ENCODE peak calls at places on chromosomes 12 and 14, in nine cellular contexts. X is memory B cell, T is mesothelial cell of epicardium, D is amniotic stem cell, J is HAP-1, Z is smooth muscle cell of the brain vasculature, F is HTR-8/SVneo, I is neural progenitor cell, K is fibroblast of mammary gland. O is an unnamed sample.
A peak's percentile ranks its signal among the peaks of the same experiment; 100 is the strongest.

GRCh38 chr14:96574633-96575191 is 72.5 kb downstream of the PAPOLA start:
- DNase-seq in X (no peak), T (no peak), D (no peak), J (no peak), Z (no peak), F (no peak), I (no peak), K (peak; percentile 91), O (no peak)

GRCh38 chr14:89681086-89682018 is 264.3 kb upstream of the FOXN3 start:
- DNase-seq in X (no peak), T (no peak), D (no peak), J (no peak), Z (no peak), F (no peak), I (no peak), K (no peak), O (no peak)

GRCh38 chr14:54356172-54356571 is 40.6 kb upstream of the CDKN3 start:
- DNase-seq in X (no peak), T (no peak), D (no peak), J (no peak), Z (no peak), F (peak; percentile 89), I (no peak), K (peak; percentile 65), O (no peak)

GRCh38 chr14:63663428-63664142 is 21.9 kb upstream of the WDR89 start:
- DNase-seq in X (no peak), T (no peak), D (no peak), J (no peak), Z (no peak), F (no peak), I (no peak), K (peak; percentile 10), O (no peak)

GRCh38 chr14:91300283-91300841 is 55.9 kb upstream of the GPR68 start:
- DNase-seq in X (no peak), T (no peak), D (no peak), J (no peak), Z (no peak), F (no peak), I (no peak), K (no peak), O (no peak)

GRCh38 chr14:39080886-39081285 is 22.1 kb downstream of the SEC23A start:
- DNase-seq in X (no peak), T (no peak), D (no peak), J (no peak), Z (no peak), F (no peak), I (no peak), K (no peak), O (no peak)

GRCh38 chr14:71668186-71668912 is 263.9 kb upstream of the RGS6 start:
- DNase-seq in X (no peak), T (no peak), D (no peak), J (no peak), Z (no peak), F (no peak), I (no peak), K (no peak), O (no peak)

GRCh38 chr12:15527201-15527782 is 205.0 kb downstream of the PTPRO start:
- DNase-seq in X (no peak), T (no peak), D (no peak), J (no peak), Z (no peak), F (no peak), I (peak; percentile 45), K (peak; percentile 56), O (no peak)

GRCh38 chr12:96395236-96395635 is 5.0 kb downstream of the CDK17 start:
- DNase-seq in X (no peak), T (no peak), D (no peak), J (no peak), Z (no peak), F (no peak), I (no peak), K (no peak), O (no peak)

GRCh38 chr14:89013098-89013504 is 188.7 kb downstream of the TTC8 start:
- DNase-seq in X (no peak), T (no peak), D (no peak), J (peak; percentile 59), Z (no peak), F (peak; percentile 46), I (peak; percentile 25), K (peak; percentile 51), O (no peak)

GRCh38 chr14:101965145-101965531 is 765 bp downstream of the DYNC1H1 start:
- DNase-seq in X (peak; percentile 57), T (no peak), D (no peak), J (peak; percentile 69), Z (no peak), F (peak; percentile 64), I (peak; percentile 80), K (peak; percentile 56), O (no peak)

GRCh38 chr12:88181881-88182280 is 39.8 kb downstream of the TMTC3 start:
- DNase-seq in X (no peak), T (no peak), D (no peak), J (no peak), Z (no peak), F (no peak), I (no peak), K (no peak), O (no peak)

GRCh38 chr12:116495260-116495659 is 63.9 kb upstream of the MAP1LC3B2 start:
- DNase-seq in X (no peak), T (no peak), D (no peak), J (no peak), Z (no peak), F (no peak), I (peak; percentile 23), K (peak; percentile 56), O (no peak)

GRCh38 chr14:98798099-98798498 is 473.9 kb downstream of the BCL11B start:
- DNase-seq in X (no peak), T (no peak), D (no peak), J (no peak), Z (no peak), F (no peak), I (no peak), K (no peak), O (no peak)

GRCh38 chr12:129772463-129773169 is 131.2 kb downstream of the TMEM132D start:
- DNase-seq in X (no peak), T (no peak), D (peak; percentile 39), J (no peak), Z (peak; percentile 41), F (no peak), I (no peak), K (no peak), O (no peak)